ENCODE peak calls at places on chromosomes 13 and 19, in seven cellular contexts. One of them, this sample, is unnamed.

GRCh38 chr13:106589716-106590115 is 21.8 kb upstream of the ARGLU1 start:
- DNase-seq in MM.1S: no peak
- DNase-seq in OCI-LY7: no peak
- DNase-seq in ovary: no peak
- DNase-seq in epithelial cell of proximal tubule: no peak
- DNase-seq in cardiac fibroblast: peak
- DNase-seq in AG09309: no peak
- DNase-seq in this sample: peak

GRCh38 chr13:111846396-111847174 is 220.4 kb upstream of the SOX1 start:
- DNase-seq in MM.1S: no peak
- DNase-seq in OCI-LY7: no peak
- DNase-seq in ovary: no peak
- DNase-seq in epithelial cell of proximal tubule: no peak
- DNase-seq in cardiac fibroblast: no peak
- DNase-seq in AG09309: no peak
- DNase-seq in this sample: no peak

GRCh38 chr19:29843180-29844051 is 31.6 kb downstream of the CCNE1 start:
- DNase-seq in MM.1S: no peak
- DNase-seq in OCI-LY7: no peak
- DNase-seq in ovary: peak
- DNase-seq in epithelial cell of proximal tubule: no peak
- DNase-seq in cardiac fibroblast: no peak
- DNase-seq in AG09309: no peak
- DNase-seq in this sample: no peak

GRCh38 chr19:7864719-7865074 is 9.5 kb downstream of the PRR36 start:
- DNase-seq in MM.1S: no peak
- DNase-seq in OCI-LY7: no peak
- DNase-seq in ovary: no peak
- DNase-seq in epithelial cell of proximal tubule: no peak
- DNase-seq in cardiac fibroblast: no peak
- DNase-seq in AG09309: no peak
- DNase-seq in this sample: no peak

GRCh38 chr19:5908773-5909442 is 4.2 kb downstream of the VMAC start:
- DNase-seq in MM.1S: no peak
- DNase-seq in OCI-LY7: no peak
- DNase-seq in ovary: no peak
- DNase-seq in epithelial cell of proximal tubule: no peak
- DNase-seq in cardiac fibroblast: no peak
- DNase-seq in AG09309: no peak
- DNase-seq in this sample: no peak

GRCh38 chr13:102688306-102688973 is 6.4 kb downstream of the METTL21C start:
- DNase-seq in MM.1S: no peak
- DNase-seq in OCI-LY7: no peak
- DNase-seq in ovary: no peak
- DNase-seq in epithelial cell of proximal tubule: no peak
- DNase-seq in cardiac fibroblast: no peak
- DNase-seq in AG09309: no peak
- DNase-seq in this sample: no peak

GRCh38 chr19:40642757-40643325 is 41.7 kb downstream of the LTBP4 start:
- DNase-seq in MM.1S: no peak
- DNase-seq in OCI-LY7: no peak
- DNase-seq in ovary: no peak
- DNase-seq in epithelial cell of proximal tubule: no peak
- DNase-seq in cardiac fibroblast: no peak
- DNase-seq in AG09309: no peak
- DNase-seq in this sample: no peak

GRCh38 chr19:3440082-3440481 is 40.2 kb downstream of the SMIM24 start:
- DNase-seq in MM.1S: peak
- DNase-seq in OCI-LY7: peak
- DNase-seq in ovary: no peak
- DNase-seq in epithelial cell of proximal tubule: no peak
- DNase-seq in cardiac fibroblast: peak
- DNase-seq in AG09309: no peak
- DNase-seq in this sample: no peak

GRCh38 chr13:41751277-41751676 is 209.6 kb downstream of the VWA8 start:
- DNase-seq in MM.1S: no peak
- DNase-seq in OCI-LY7: no peak
- DNase-seq in ovary: peak
- DNase-seq in epithelial cell of proximal tubule: no peak
- DNase-seq in cardiac fibroblast: peak
- DNase-seq in AG09309: peak
- DNase-seq in this sample: no peak

GRCh38 chr13:51006067-51006800 is 96.6 kb downstream of the RNASEH2B start:
- DNase-seq in MM.1S: no peak
- DNase-seq in OCI-LY7: no peak
- DNase-seq in ovary: no peak
- DNase-seq in epithelial cell of proximal tubule: no peak
- DNase-seq in cardiac fibroblast: peak
- DNase-seq in AG09309: no peak
- DNase-seq in this sample: no peak

GRCh38 chr19:55663846-55664536 is 9.2 kb downstream of the U2AF2 start:
- DNase-seq in MM.1S: no peak
- DNase-seq in OCI-LY7: no peak
- DNase-seq in ovary: no peak
- DNase-seq in epithelial cell of proximal tubule: no peak
- DNase-seq in cardiac fibroblast: no peak
- DNase-seq in AG09309: no peak
- DNase-seq in this sample: no peak

GRCh38 chr19:50221087-50221486 is 17.7 kb downstream of the MYH14 start:
- DNase-seq in MM.1S: no peak
- DNase-seq in OCI-LY7: no peak
- DNase-seq in ovary: no peak
- DNase-seq in epithelial cell of proximal tubule: no peak
- DNase-seq in cardiac fibroblast: no peak
- DNase-seq in AG09309: no peak
- DNase-seq in this sample: no peak

GRCh38 chr19:50222691-50223438 is 19.4 kb downstream of the MYH14 start:
- DNase-seq in MM.1S: no peak
- DNase-seq in OCI-LY7: no peak
- DNase-seq in ovary: no peak
- DNase-seq in epithelial cell of proximal tubule: no peak
- DNase-seq in cardiac fibroblast: no peak
- DNase-seq in AG09309: no peak
- DNase-seq in this sample: no peak

GRCh38 chr19:50226536-50226935 is 23.1 kb downstream of the MYH14 start:
- DNase-seq in MM.1S: no peak
- DNase-seq in OCI-LY7: no peak
- DNase-seq in ovary: no peak
- DNase-seq in epithelial cell of proximal tubule: no peak
- DNase-seq in cardiac fibroblast: no peak
- DNase-seq in AG09309: no peak
- DNase-seq in this sample: no peak

GRCh38 chr19:50223439-50223716 is 20.0 kb downstream of the MYH14 start:
- DNase-seq in MM.1S: no peak
- DNase-seq in OCI-LY7: no peak
- DNase-seq in ovary: no peak
- DNase-seq in epithelial cell of proximal tubule: no peak
- DNase-seq in cardiac fibroblast: no peak
- DNase-seq in AG09309: no peak
- DNase-seq in this sample: no peak

DNA sequence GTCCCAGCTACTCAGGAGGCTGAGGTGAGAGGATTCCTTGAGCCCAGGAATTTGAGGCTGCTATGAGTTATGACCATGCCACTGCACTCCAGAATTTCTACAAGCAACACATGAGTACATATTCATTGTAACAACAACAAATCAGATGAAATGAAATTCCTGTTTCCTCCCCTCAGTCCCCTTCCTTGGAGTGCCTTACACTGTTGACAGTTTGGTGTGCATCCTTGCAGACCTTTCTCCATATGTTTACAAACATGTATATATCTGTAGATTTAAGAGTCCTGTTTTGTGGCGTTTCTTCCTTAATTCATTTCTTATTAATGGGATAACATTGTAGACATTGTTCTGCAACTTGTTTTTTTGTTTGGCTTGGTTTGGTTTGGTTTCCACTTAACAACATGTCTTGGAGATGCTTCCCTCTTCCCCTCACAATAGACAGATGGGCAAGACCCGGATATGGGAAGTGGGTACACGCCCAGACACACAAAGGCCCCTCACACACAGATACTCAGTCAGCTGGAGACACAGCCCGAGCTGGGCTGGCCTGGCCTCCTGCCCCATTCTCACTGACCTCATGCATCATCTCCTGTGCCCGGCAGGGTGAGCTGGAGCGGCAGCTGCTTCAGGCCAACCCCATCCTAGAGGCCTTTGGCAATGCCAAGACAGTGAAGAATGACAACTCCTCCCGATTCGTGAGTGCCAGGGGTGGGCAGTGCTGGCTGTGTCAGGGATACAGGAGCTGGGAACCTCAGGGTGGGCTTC is 21.7 kb downstream of the MYH14 start:
- DNase-seq in MM.1S: no peak
- DNase-seq in OCI-LY7: no peak
- DNase-seq in ovary: no peak
- DNase-seq in epithelial cell of proximal tubule: no peak
- DNase-seq in cardiac fibroblast: no peak
- DNase-seq in AG09309: no peak
- DNase-seq in this sample: no peak
- H3K4me3 ChIP-seq in MM.1S: no peak
- H3K4me3 ChIP-seq in OCI-LY7: no peak
- H3K4me3 ChIP-seq in ovary: no peak
- H3K4me3 ChIP-seq in epithelial cell of proximal tubule: no peak
- H3K4me3 ChIP-seq in cardiac fibroblast: no peak
- H3K4me3 ChIP-seq in AG09309: no peak
- H3K4me3 ChIP-seq in this sample: no peak

DNA sequence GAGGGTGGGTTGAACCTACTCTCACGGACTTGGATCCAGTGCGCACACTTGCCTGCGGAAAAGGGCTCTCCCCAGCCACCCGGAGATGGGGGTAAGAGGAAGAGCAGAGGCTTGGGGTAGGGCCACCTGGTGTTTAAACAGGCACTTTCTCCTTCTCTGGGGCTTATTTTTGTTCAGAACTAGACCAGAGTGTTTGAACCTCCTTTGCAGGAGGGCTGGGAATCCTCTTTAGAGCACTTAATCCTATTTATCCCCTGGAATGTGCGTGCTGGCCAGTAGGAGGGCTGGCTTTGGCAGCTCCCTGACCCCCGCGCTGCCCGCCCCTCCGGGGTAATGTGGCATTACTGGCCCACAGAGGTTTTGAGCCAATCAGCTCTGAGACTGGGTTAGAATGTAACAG is 2.0 kb downstream of the RGS9BP start:
- DNase-seq in MM.1S: no peak
- DNase-seq in OCI-LY7: no peak
- DNase-seq in ovary: no peak
- DNase-seq in epithelial cell of proximal tubule: no peak
- DNase-seq in cardiac fibroblast: no peak
- DNase-seq in AG09309: no peak
- DNase-seq in this sample: no peak
- H3K4me3 ChIP-seq in MM.1S: no peak
- H3K4me3 ChIP-seq in OCI-LY7: no peak
- H3K4me3 ChIP-seq in ovary: no peak
- H3K4me3 ChIP-seq in epithelial cell of proximal tubule: no peak
- H3K4me3 ChIP-seq in cardiac fibroblast: no peak
- H3K4me3 ChIP-seq in AG09309: no peak
- H3K4me3 ChIP-seq in this sample: no peak

DNA sequence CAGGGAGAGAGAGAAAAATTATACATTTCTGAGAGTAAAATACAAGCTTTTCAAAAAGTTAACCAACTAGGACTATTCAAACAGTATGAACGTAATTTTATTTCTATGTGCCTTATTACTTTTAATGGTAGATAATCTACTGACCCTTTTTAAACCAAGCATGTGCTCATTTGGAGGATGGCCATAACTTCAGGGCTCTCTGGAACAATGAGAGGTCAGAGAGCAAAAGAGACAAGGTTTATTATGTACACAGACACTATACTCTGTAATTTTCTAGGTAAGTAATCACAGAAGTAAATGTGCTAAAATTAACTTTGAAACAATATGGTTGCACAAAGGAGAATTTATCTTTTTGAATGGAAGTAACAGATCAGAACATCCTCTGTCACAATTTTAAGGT is 1.1 kb downstream of the POSTN start:
- DNase-seq in MM.1S: no peak
- DNase-seq in OCI-LY7: no peak
- DNase-seq in ovary: no peak
- DNase-seq in epithelial cell of proximal tubule: no peak
- DNase-seq in cardiac fibroblast: no peak
- DNase-seq in AG09309: no peak
- DNase-seq in this sample: no peak
- H3K4me3 ChIP-seq in MM.1S: no peak
- H3K4me3 ChIP-seq in OCI-LY7: no peak
- H3K4me3 ChIP-seq in ovary: peak
- H3K4me3 ChIP-seq in epithelial cell of proximal tubule: no peak
- H3K4me3 ChIP-seq in cardiac fibroblast: peak
- H3K4me3 ChIP-seq in AG09309: peak
- H3K4me3 ChIP-seq in this sample: peak

GRCh38 chr19:35856001-35856400 is 710 bp upstream of the KIRREL2 start:
- DNase-seq in MM.1S: no peak
- DNase-seq in OCI-LY7: no peak
- DNase-seq in ovary: no peak
- DNase-seq in epithelial cell of proximal tubule: no peak
- DNase-seq in cardiac fibroblast: no peak
- DNase-seq in AG09309: no peak
- DNase-seq in this sample: no peak

GRCh38 chr19:35853038-35853756 is 893 bp upstream of the NPHS1 start:
- DNase-seq in MM.1S: no peak
- DNase-seq in OCI-LY7: no peak
- DNase-seq in ovary: no peak
- DNase-seq in epithelial cell of proximal tubule: no peak
- DNase-seq in cardiac fibroblast: no peak
- DNase-seq in AG09309: no peak
- DNase-seq in this sample: no peak

GRCh38 chr19:35859414-35859813 is 2.7 kb downstream of the KIRREL2 start:
- DNase-seq in MM.1S: no peak
- DNase-seq in OCI-LY7: no peak
- DNase-seq in ovary: no peak
- DNase-seq in epithelial cell of proximal tubule: no peak
- DNase-seq in cardiac fibroblast: no peak
- DNase-seq in AG09309: no peak
- DNase-seq in this sample: no peak

GRCh38 chr19:35858311-35858710 is 1.6 kb downstream of the KIRREL2 start:
- DNase-seq in MM.1S: no peak
- DNase-seq in OCI-LY7: no peak
- DNase-seq in ovary: no peak
- DNase-seq in epithelial cell of proximal tubule: no peak
- DNase-seq in cardiac fibroblast: no peak
- DNase-seq in AG09309: no peak
- DNase-seq in this sample: no peak

DNA sequence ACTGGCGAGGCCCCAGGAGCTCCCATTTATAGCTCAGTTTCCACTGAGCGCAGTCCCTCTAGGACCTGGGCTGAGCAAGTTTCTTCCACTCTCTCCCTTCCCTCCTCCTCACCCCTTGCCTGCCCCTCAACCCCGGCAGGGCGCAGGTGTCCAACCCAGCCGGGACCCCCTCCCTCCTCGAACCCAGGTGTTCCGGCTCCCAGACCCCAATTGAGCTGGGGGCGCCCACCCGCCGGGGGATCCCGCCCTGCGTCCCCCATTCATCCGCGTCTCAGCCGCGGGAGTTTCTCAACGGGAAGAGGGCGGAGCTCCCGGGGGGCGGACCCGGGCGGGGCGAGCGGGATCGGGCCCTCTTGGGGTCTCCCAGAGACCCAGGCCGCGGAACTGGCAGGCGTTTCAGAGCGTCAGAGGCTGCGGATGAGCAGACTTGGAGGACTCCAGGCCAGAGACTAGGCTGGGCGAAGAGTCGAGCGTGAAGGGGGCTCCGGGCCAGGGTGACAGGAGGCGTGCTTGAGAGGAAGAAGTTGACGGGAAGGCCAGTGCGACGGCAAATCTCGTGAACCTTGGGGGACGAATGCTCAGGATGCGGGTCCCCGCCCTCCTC is at the start of gene KIRREL2:
- DNase-seq in MM.1S: no peak
- DNase-seq in OCI-LY7: peak
- DNase-seq in ovary: no peak
- DNase-seq in epithelial cell of proximal tubule: no peak
- DNase-seq in cardiac fibroblast: no peak
- DNase-seq in AG09309: no peak
- DNase-seq in this sample: no peak
- H3K4me3 ChIP-seq in MM.1S: peak
- H3K4me3 ChIP-seq in OCI-LY7: peak
- H3K4me3 ChIP-seq in ovary: no peak
- H3K4me3 ChIP-seq in epithelial cell of proximal tubule: peak
- H3K4me3 ChIP-seq in cardiac fibroblast: peak
- H3K4me3 ChIP-seq in AG09309: peak
- H3K4me3 ChIP-seq in this sample: peak